ENCODE peak calls at places on chromosomes 7 and 10, in four cellular contexts. F is K562, S is GM12878, X is HepG2. A is an unnamed sample.

GRCh38 chr7:149005427-149006344 is 22.6 kb downstream of the PDIA4 start:
- DNase-seq in F (peak; percentile 81), S (no peak), X (peak; percentile 62), A (peak; percentile 89)

GRCh38 chr7:4136501-4137110 is 545.5 kb upstream of the FOXK1 start:
- DNase-seq in F (no peak), S (no peak), X (peak; percentile 19), A (no peak)

GRCh38 chr7:153389261-153389660 is 629.7 kb downstream of the ACTR3B start:
- DNase-seq in F (no peak), S (no peak), X (no peak), A (no peak)

GRCh38 chr10:3339531-3339950 is 167.0 kb upstream of the PITRM1 start:
- DNase-seq in F (no peak), S (no peak), X (no peak), A (no peak)

GRCh38 chr7:70271617-70272081 is 673.4 kb downstream of the AUTS2 start:
- DNase-seq in F (no peak), S (no peak), X (no peak), A (no peak)

GRCh38 chr7:10521306-10521705 is 452.4 kb upstream of the PHF14 start:
- DNase-seq in F (no peak), S (no peak), X (no peak), A (no peak)

GRCh38 chr10:61778137-61778536 is 115.4 kb downstream of the CABCOCO1 start:
- DNase-seq in F (no peak), S (no peak), X (no peak), A (no peak)

GRCh38 chr10:9301148-9301547 is 1246.7 kb downstream of the GATA3 start:
- DNase-seq in F (no peak), S (no peak), X (no peak), A (no peak)

GRCh38 chr7:139658919-139659675 is 118.7 kb downstream of the HIPK2 start:
- DNase-seq in F (no peak), S (no peak), X (peak; percentile 91), A (no peak)

GRCh38 chr10:124032982-124033886 is 60.2 kb downstream of the CHST15 start:
- DNase-seq in F (peak; percentile 11), S (no peak), X (no peak), A (no peak)

GRCh38 chr10:113970641-113971040 is 73.0 kb upstream of the ADRB1 start:
- DNase-seq in F (no peak), S (no peak), X (no peak), A (no peak)

GRCh38 chr10:127996586-127996985 is 89.7 kb downstream of the PTPRE start:
- DNase-seq in F (no peak), S (no peak), X (no peak), A (no peak)
- TF ChIP-seq NR2C2 in F (no peak), S (no peak), X (no peak), A (no peak)

GRCh38 chr7:130131964-130132875 is 61.9 kb downstream of the KLHDC10 start:
- DNase-seq in F (peak; percentile 89), S (no peak), X (no peak), A (no peak)

GRCh38 chr7:130135208-130136205 is 65.2 kb downstream of the KLHDC10 start:
- DNase-seq in F (peak; percentile 98), S (no peak), X (no peak), A (no peak)

GRCh38 chr7:130133029-130133774 is 62.9 kb downstream of the KLHDC10 start:
- DNase-seq in F (peak; percentile 23), S (no peak), X (no peak), A (no peak)

GRCh38 chr7:130134726-130135125 is 64.4 kb downstream of the KLHDC10 start:
- DNase-seq in F (no peak), S (no peak), X (no peak), A (no peak)

DNA sequence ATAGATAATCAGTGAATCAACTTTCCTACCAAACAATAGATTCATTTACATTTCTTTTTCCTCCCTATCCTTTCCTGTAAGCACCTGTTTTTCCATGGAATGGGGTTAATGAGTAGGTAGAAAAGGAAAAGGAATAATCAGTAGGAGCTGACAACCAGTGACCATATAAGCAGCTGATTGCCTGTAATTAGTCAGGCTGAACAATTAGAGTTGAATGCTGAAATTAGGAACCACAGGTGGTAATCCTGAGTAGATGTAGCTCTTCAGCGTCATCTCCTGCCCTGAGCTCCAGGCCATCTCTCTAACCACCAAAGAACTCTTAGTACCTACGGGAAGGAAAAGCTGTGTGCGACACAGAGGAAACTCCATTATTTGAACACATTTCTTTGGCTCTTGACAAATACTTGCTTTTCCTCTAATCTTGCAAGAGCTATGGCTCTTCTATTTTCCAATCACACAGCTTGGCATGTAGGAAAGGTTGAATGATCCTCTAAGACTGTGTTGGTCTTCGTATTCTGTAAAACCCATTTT is 63.8 kb downstream of the KLHDC10 start:
- DNase-seq in F (no peak), S (no peak), X (no peak), A (no peak)
- TF ChIP-seq ATF2 in F (no peak), S (no peak), X (no peak), A (no peak)

GRCh38 chr10:51074238-51075028 is at the start of gene PRKG1:
- DNase-seq in F (no peak), S (no peak), X (peak; percentile 5), A (peak; percentile 81)
- TF ChIP-seq USF2 in F (no peak), S (no peak), X (no peak), A (peak; percentile 81)

GRCh38 chr7:29951206-29951605 is 38.4 kb downstream of the SCRN1 start:
- DNase-seq in F (no peak), S (no peak), X (no peak), A (no peak)

GRCh38 chr7:29950480-29950879 is 39.1 kb downstream of the SCRN1 start:
- DNase-seq in F (no peak), S (no peak), X (no peak), A (no peak)

GRCh38 chr7:29945259-29945809 is 44.3 kb downstream of the SCRN1 start:
- DNase-seq in F (no peak), S (no peak), X (no peak), A (no peak)

DNA sequence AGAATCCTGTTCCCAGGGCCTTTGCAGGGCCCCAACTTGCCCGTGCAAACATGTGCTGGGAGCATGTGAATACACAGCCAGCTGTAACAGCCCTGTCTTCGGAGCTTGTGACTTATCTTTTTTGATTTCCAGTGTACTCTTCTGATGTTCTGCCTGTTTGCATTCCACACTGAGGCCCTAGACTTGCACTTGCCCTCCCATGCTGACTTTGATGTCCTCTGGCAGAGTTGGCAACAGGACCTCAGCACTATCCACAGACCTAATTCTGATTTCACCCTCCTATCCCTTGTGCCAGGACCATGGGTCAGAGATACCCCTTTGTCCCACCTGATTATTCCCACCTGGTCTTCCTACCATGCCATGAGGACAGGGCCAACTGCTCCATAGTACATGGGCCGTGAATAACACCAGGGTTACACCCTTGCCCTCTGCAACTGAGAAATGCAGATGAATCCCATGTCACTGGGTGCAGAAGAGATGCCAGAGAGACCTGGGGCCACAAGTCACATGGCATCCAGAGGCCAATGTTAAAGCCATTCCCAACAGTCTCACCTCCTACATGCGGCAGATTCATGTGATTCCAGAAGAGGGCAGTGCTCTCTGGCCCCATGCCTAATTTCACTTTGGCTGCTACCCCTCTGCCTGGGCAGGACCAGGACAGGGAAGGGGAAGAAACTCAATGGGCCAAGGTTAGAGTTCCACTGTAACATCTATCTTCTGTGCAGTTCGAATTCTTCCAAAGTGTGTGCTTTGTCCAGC is 43.0 kb downstream of the SCRN1 start:
- DNase-seq in F (peak; percentile 19), S (no peak), X (peak; percentile 19), A (peak; percentile 50)
- TF ChIP-seq NR2C2 in F (no peak), S (no peak), X (no peak), A (no peak)

A was measured in WTC11.